ENCODE peak calls at places on chromosomes 13 and 19, in five cellular contexts. Y is mammary epithelial cell, J is astrocyte, S is PC-3, P is GM23248. D is an unnamed sample.

GRCh38 chr19:5580116-5580515 is 12.4 kb upstream of the TINCR start:
- DNase-seq in S (no peak), J (no peak), P (no peak), Y (no peak), D (no peak)

GRCh38 chr13:74129500-74130144 is 4.6 kb downstream of the KLF12 start:
- DNase-seq in J (no peak), S (peak; percentile 26), P (peak; percentile 59), Y (peak; percentile 6), D (peak; percentile 67)

GRCh38 chr19:55907286-55907685 is 24.9 kb downstream of the NLRP13 start:
- DNase-seq in S (no peak), J (no peak), Y (no peak), P (no peak), D (no peak)

GRCh38 chr19:51572415-51572814 is 1.3 kb downstream of the ZNF175 start:
- DNase-seq in J (no peak), P (peak; percentile 35), S (peak; percentile 61), Y (no peak), D (no peak)

GRCh38 chr13:66180806-66181205 is 1049.3 kb downstream of the PCDH9 start:
- DNase-seq in S (peak; percentile 9), J (no peak), Y (no peak), P (no peak), D (peak; percentile 0)

GRCh38 chr13:80939581-80939980 is 598.7 kb upstream of the SPRY2 start:
- DNase-seq in P (no peak), Y (no peak), S (no peak), J (no peak), D (no peak)

GRCh38 chr19:19458110-19458816 is 52.8 kb downstream of the GATAD2A start:
- DNase-seq in J (no peak), S (no peak), Y (no peak), P (no peak), D (no peak)

GRCh38 chr13:98184796-98185195 is 7.7 kb upstream of the RNF113B start:
- DNase-seq in Y (no peak), J (peak; percentile 66), P (peak; percentile 70), S (no peak), D (peak; percentile 76)

GRCh38 chr19:821228-821975 is at the start of gene PLPPR3:
- DNase-seq in Y (no peak), J (no peak), P (no peak), S (no peak), D (no peak)

GRCh38 chr19:55536951-55537740 is at the start of gene SBK2:
- DNase-seq in Y (no peak), S (no peak), J (no peak), P (no peak), D (no peak)

GRCh38 chr13:43036386-43037220 is 13.2 kb downstream of the DNAJC15 start:
- DNase-seq in J (no peak), Y (no peak), P (no peak), S (no peak), D (peak; percentile 32)

GRCh38 chr19:11375143-11375948 is 880 bp downstream of the SWSAP1 start:
- DNase-seq in P (no peak), Y (no peak), S (peak; percentile 49), J (no peak), D (no peak)

GRCh38 chr19:35498220-35498619 is 8.0 kb upstream of the KRTDAP start:
- DNase-seq in Y (no peak), S (no peak), J (no peak), P (no peak), D (no peak)

GRCh38 chr13:98309569-98310335 is 132.7 kb upstream of the RNF113B start:
- DNase-seq in Y (no peak), J (no peak), P (no peak), S (no peak), D (no peak)

GRCh38 chr19:55632463-55632834 is 8.1 kb upstream of the ZNF784 start:
- DNase-seq in Y (peak; percentile 84), S (peak; percentile 99), P (peak; percentile 86), J (peak; percentile 84), D (peak; percentile 90)

GRCh38 chr19:31530781-31531180 is 181.5 kb upstream of the TSHZ3 start:
- DNase-seq in J (no peak), Y (no peak), S (no peak), P (no peak), D (no peak)

GRCh38 chr19:13796301-13797057 is 1.2 kb downstream of the ZSWIM4 start:
- DNase-seq in P (peak; percentile 97), J (peak; percentile 95), S (peak; percentile 97), Y (peak; percentile 96), D (peak; percentile 90)

GRCh38 chr19:35986664-35987570 is 8.1 kb upstream of the SDHAF1 start:
- DNase-seq in J (no peak), S (no peak), P (peak; percentile 48), Y (no peak), D (no peak)

GRCh38 chr19:40252395-40252794 is 25.9 kb upstream of the CCNP start:
- DNase-seq in S (no peak), Y (no peak), J (no peak), P (no peak), D (no peak)

GRCh38 chr19:35253316-35254286 is 4.8 kb downstream of the LSR start:
- DNase-seq in S (no peak), J (no peak), P (no peak), Y (no peak), D (no peak)

DNA sequence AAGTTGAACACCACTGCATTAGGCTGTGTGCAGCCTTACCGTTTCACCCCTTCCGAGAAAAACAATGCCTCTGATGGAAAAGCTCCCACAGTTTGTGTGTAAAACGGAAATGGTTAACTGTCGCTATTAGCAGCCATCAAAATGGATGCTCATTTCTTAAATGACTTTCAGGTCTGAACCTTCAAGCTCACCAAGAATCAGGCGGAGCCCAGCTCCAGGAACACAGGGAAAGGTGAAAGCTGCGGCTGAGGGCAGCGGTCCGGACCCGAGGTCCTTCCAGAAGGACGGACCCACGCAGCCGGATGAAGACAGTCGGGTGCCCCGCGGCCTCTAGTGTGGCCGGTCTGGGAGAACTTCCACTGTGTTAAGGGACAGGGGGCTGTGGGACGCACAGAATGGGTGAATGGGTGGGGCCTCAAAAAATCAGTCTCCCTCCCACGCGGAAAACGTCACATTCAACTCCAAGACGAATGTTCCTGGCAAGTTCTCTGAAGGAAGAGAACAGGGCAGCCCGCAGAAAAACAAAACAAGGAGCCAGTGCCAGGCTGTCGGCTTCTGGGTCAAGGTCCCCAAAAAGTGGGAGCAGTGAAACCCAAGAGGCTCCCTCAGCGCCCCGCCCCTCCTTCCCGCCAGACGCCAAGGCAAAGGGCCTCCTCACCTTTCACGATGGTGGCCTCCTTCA is 4.9 kb downstream of the IRS2 start:
- DNase-seq in P (peak; percentile 71), S (no peak), J (no peak), Y (peak; percentile 56), D (no peak)
- H3K79me2 ChIP-seq in P (peaks cover 78% of the 10 kb centered on the region), S (peaks cover 82% of the 10 kb centered on the region), J (peaks cover 83% of the 10 kb centered on the region), Y (peaks cover 93% of the 10 kb centered on the region), D (peaks cover 17% of the 10 kb centered on the region)

DNA sequence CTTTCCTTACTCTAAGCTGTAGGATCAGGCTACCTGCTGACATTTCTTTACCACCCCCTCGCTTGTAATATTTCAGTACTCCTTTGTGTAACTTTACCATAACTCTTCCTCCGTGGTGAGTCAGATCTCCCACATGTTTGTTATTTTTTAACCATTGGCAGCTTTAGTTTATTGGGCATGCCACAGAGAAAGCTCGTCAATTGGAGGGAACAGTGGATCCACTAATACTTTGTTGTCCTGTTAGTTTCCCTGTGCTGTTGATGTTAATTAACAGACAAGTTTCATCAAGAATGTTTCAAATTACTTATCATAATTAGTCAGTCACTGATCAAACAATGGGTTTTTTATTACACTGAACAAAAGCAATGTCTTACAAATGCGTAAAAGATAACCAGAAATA is 22.4 kb downstream of the EFNB2 start:
- DNase-seq in S (peak; percentile 62), P (peak; percentile 9), J (peak; percentile 73), Y (peak; percentile 85), D (peak; percentile 54)
- H3K4me1 ChIP-seq in S (peaks cover 25% of the 10 kb centered on the region), P (peaks cover 7% of the 10 kb centered on the region), J (peaks cover 44% of the 10 kb centered on the region), Y (peaks cover 41% of the 10 kb centered on the region), D (no peaks in the 10 kb centered on the region)

GRCh38 chr19:47419037-47419783 is at the start of gene MEIS3:
- DNase-seq in P (peak; percentile 42), Y (no peak), S (no peak), J (no peak), D (no peak)
- H2AFZ ChIP-seq in P (peak within 1 kb of the TSS; percentile 32), Y (no peak within 1 kb of the TSS), S (no peak within 1 kb of the TSS), J (no peak within 1 kb of the TSS), D (no peak within 1 kb of the TSS)

GRCh38 chr19:45786533-45786894 is 4.2 kb upstream of the DMPK start:
- DNase-seq in J (no peak), S (no peak), Y (no peak), P (no peak), D (no peak)
- H3K79me2 ChIP-seq in J (peaks cover 60% of the 10 kb centered on the region), S (peaks cover 9% of the 10 kb centered on the region), Y (peaks cover 25% of the 10 kb centered on the region), P (peaks cover 67% of the 10 kb centered on the region), D (peaks cover 17% of the 10 kb centered on the region)

GRCh38 chr19:3115411-3115810 is 20.4 kb upstream of the GNA15 start:
- DNase-seq in Y (no peak), J (no peak), P (no peak), S (no peak), D (no peak)

GRCh38 chr19:3114811-3115210 is 20.6 kb downstream of the GNA11 start:
- DNase-seq in Y (no peak), J (no peak), P (no peak), S (no peak), D (no peak)

GRCh38 chr19:3115916-3116602 is 19.8 kb upstream of the GNA15 start:
- DNase-seq in Y (peak; percentile 52), P (no peak), J (no peak), S (no peak), D (peak; percentile 28)

GRCh38 chr19:3117746-3118145 is 18.1 kb upstream of the GNA15 start:
- DNase-seq in P (no peak), S (no peak), J (no peak), Y (no peak), D (no peak)

DNA sequence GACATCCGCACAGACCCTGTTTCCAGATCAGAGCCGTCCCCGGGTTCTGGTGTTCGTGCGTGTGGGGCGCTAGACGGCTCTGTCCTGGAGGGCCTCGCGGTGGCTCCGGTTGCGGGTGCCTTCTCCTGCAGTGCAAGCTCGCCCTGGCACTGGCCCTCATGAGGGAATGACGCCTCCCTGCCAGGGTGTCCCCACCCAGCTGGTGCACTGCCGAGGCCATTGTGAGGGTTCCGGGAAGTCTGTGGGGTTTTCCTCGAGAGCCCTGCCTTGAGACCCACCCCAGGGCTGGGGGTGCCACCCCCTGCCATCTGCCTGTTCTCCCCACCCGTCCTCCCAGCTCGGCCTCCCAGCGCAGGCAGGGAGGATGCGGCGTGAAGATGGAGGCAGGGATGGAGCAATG is 19.2 kb upstream of the GNA15 start:
- DNase-seq in Y (no peak), P (no peak), S (no peak), J (no peak), D (no peak)
- H3K4me1 ChIP-seq in Y (peaks cover 19% of the 10 kb centered on the region), P (no peaks in the 10 kb centered on the region), S (no peaks in the 10 kb centered on the region), J (no peaks in the 10 kb centered on the region), D (no peaks in the 10 kb centered on the region)

DNA sequence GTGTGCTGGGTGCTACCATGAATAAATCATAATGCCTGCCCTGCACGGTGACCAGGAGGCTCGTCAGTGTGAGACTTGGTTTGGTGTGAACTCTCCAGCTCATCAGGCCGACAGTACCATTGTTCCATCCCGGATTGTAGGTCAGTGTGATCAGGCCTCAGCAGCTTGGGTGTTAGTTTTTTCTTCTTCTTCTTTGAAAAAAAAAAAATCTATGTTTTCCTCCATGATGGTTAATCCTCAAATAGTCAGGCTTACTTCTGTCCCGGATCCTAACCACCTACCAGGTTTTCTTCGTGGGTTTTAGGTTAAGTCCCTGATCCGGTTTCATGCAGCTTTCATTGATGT is 8.3 kb upstream of the AMER2 start:
- DNase-seq in S (no peak), J (no peak), Y (no peak), P (no peak), D (no peak)
- H2AFZ ChIP-seq in S (no peak overlapping the region), J (no peak overlapping the region), Y (no peak overlapping the region), P (no peak overlapping the region), D (no peak overlapping the region)

D was measured in fibroblast of lung.